ENCODE peak calls at places on chromosomes 13 and 19, in four cellular contexts. O is DND-41; X is naive thymus-derived CD4-positive, alpha-beta T cell; W is tibial artery. G is an unnamed sample. For H3K4me1 and H3K36me3, the result is how much of the 10 kb centered on the place peaks cover.

GRCh38 chr13:107202371-107203023 is 634.6 kb upstream of the ARGLU1 start:
- DNase-seq in O (no peak), X (no peak), W (no peak), G (no peak)

GRCh38 chr13:42396501-42396900 is 124.5 kb downstream of the AKAP11 start:
- DNase-seq in O (no peak), X (peak), W (no peak), G (peak)

GRCh38 chr13:50393641-50394040 is 378.4 kb downstream of the KCNRG start:
- DNase-seq in O (no peak), X (no peak), W (no peak), G (no peak)

GRCh38 chr13:26425439-26426358 is 131.8 kb upstream of the WASF3 start:
- DNase-seq in O (no peak), X (no peak), W (no peak), G (no peak)

GRCh38 chr19:3549816-3550215 is 7.6 kb downstream of the MFSD12 start:
- DNase-seq in O (no peak), X (no peak), W (no peak), G (no peak)

GRCh38 chr19:36605101-36605838 is at the start of gene ZNF382:
- DNase-seq in O (peak), X (peak), W (peak), G (peak)

GRCh38 chr19:40214936-40215335 is 3.2 kb downstream of the TTC9B start:
- DNase-seq in O (no peak), X (no peak), W (no peak), G (no peak)

GRCh38 chr19:17910776-17911360 is 21.9 kb upstream of the CCDC124 start:
- DNase-seq in O (no peak), X (no peak), W (no peak), G (no peak)

GRCh38 chr13:80361883-80362327 is 21.0 kb upstream of the SPRY2 start:
- DNase-seq in O (no peak), X (no peak), W (no peak), G (no peak)

GRCh38 chr19:35935911-35936737 is at the start of gene LRFN3:
- DNase-seq in O (peak), X (no peak), W (peak), G (peak)

GRCh38 chr13:52600666-52601065 is 41.6 kb upstream of the HNRNPA1L2 start:
- DNase-seq in O (no peak), X (no peak), W (no peak), G (no peak)

GRCh38 chr13:114275309-114275708 is 6.1 kb upstream of the UPF3A start:
- DNase-seq in O (no peak), X (no peak), W (no peak), G (no peak)

GRCh38 chr13:63124863-63125262 is 1709.2 kb upstream of the PCDH20 start:
- DNase-seq in O (no peak), X (no peak), W (no peak), G (no peak)

GRCh38 chr13:94331281-94331680 is 148.2 kb downstream of the DCT start:
- DNase-seq in O (no peak), X (no peak), W (no peak), G (no peak)

GRCh38 chr13:56561327-56561726 is 579.4 kb upstream of the PRR20A start:
- DNase-seq in O (no peak), X (no peak), W (no peak), G (no peak)

GRCh38 chr19:3033595-3034193 is 4.6 kb upstream of the TLE2 start:
- DNase-seq in O (no peak), X (no peak), W (no peak), G (no peak)

GRCh38 chr19:3819989-3820388 is 33.8 kb upstream of the MATK start:
- DNase-seq in O (no peak), X (no peak), W (no peak), G (no peak)

GRCh38 chr19:51320258-51320657 is 8.8 kb downstream of the IGLON5 start:
- DNase-seq in O (no peak), X (no peak), W (no peak), G (no peak)

GRCh38 chr19:33750587-33751385 is 45.9 kb upstream of the KCTD15 start:
- DNase-seq in O (no peak), X (no peak), W (no peak), G (no peak)

GRCh38 chr13:42110410-42111155 is 62.1 kb downstream of the DGKH start:
- DNase-seq in O (peak), X (peak), W (no peak), G (peak)

DNA sequence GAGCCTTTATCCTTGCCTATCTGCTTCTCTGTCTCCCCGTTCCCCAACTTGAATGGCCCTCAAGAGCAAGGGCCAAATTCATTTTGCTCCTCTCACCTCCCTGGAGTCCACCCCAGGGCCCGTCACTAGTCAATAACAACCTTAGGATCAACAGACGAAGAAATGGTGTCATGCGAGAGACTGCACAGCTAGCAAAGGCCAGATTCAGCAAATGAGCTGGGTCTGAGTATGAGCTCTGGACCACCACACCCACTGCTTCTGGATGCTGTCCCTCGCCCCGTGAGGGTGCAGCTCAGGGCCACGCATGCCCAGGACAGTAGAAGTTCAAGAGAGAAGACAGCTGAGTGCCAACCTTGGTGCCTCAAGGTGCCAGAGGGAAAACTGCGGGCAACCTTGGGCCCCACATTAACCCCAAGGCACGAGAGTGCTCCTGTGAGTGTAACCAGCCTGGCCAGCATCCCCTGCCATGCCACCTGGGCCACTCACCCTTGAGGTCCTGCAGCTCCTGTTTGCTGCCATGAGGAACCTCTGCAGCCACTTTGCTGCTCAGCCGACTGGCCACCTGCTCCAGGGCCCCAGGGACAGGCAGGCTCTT is 11.8 kb upstream of the AKAP8L start:
- DNase-seq in O (no peak), X (no peak), W (no peak), G (no peak)
- H3K4me3 ChIP-seq in O (peak), X (no peak), W (peak), G (no peak)

DNA sequence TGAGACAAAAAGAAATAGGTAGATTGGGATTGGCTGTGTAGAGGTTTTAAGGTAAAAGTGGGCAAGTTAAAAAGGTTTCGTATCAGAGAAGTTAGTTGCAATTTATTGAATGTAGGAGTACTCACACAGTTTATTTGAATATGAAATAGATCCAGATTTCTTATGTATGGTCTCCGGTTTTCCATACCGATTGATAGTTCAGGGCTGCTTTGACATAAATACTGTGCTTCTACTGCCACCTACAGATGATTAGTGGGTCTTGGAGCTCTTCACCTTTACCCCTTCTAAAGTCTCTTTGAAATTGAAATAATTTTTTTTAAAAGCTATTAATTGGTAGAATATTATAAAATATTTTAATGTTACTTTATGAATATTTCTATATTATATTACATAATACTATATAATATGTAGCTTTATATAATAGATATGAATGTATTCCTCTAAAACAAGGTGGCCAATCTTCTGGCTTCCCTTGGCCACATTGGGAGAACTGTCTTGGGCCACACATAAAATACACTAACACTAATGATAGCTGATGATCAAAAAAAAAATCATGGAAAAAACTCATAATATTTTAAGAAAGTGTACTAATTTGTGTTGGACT is 7.7 kb upstream of the GPR18 start:
- DNase-seq in O (no peak), X (peak), W (no peak), G (peak)
- H3K4me1 ChIP-seq in O (under half), X (under half), W (under half), G (under half)

DNA sequence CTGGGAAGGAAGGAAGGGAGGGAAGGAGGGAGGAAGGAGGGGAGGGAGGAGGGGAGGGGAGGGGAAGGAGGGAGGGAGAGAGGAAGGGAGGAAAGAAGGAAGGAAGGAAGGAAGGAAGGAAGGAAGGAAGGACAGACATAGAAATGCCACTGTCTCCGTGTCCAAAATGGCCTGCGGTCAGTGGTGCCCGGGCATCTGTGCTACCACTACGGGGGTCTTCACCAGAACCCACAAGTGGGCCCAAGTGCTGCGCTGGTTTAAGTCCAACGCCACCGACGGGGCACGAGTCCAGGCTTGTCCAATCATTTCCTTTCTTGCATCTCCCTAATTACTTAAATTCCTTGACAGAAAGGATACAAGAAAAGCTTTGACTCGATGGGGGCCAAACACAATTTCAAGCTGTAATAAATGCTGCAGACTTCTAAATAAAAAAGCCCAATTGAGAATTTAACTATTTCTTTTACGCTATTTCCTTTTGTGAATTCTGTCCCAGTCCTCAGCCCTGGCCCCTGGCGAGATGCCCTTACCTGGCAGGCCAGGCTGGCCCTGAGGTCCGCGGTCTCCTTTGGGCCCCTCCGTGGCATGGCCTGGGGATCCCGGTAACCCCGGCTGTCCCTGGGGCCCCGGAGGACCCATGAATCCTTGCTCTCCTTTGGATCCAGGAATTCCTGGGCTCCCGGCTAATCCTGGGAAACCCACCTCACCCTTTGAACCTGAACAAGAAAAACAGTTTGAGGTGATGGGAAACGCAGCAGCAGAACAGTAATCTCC is 136.8 kb downstream of the COL4A1 start:
- DNase-seq in O (no peak), X (no peak), W (no peak), G (no peak)
- H3K36me3 ChIP-seq in O (under half), X (under half), W (half or more), G (under half)

DNA sequence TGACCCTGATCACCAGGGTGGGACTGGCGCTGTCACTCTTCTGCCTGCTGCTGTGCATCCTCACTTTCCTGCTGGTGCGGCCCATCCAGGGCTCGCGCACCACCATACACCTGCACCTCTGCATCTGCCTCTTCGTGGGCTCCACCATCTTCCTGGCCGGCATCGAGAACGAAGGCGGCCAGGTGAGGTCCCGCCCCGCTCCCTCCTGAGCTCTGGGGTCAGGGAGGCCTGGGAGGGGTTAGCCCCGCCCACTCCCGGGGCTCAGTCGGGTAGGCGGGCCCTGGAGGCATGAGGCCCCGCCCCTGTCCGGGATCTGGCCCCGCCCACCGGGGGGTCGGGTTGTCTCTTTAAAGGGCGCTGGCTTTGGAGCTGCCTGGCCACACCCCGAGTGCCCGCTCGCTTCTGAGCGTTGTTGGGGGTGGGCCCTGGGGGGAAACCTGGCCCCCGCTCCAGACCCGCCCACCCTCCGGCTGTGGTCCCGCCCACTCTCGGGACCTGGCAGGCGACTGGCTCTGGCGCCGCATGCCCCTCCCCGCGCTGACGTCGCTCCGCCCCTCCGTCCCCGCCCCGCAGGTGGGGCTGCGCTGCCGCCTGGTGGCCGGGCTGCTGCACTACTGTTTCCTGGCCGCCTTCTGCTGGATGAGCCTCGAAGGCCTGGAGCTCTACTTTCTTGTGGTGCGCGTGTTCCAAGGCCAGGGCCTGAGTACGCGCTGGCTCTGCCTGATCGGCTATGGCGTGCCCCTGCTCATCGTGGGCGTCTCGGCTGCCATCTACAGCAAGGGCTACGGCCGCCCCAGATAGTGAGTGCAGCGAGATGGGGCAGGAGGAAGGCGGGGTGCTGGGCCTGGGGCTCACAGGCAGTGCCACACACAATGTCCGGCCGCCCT is 13.1 kb downstream of the DDX39A start:
- DNase-seq in O (peak), X (peak), W (peak), G (peak)
- H3K4me3 ChIP-seq in O (no peak), X (no peak), W (peak), G (no peak)

GRCh38 chr13:98998831-98999634 is 21.2 kb upstream of the DOCK9 start:
- DNase-seq in O (peak), X (peak), W (no peak), G (peak)
- H3K4me1 ChIP-seq in O (half or more), X (under half), W (under half), G (half or more)

GRCh38 chr13:110431851-110432294 is 124.8 kb downstream of the COL4A2 start:
- DNase-seq in O (no peak), X (no peak), W (peak), G (no peak)
- H3K36me3 ChIP-seq in O (under half), X (under half), W (half or more), G (under half)

DNA sequence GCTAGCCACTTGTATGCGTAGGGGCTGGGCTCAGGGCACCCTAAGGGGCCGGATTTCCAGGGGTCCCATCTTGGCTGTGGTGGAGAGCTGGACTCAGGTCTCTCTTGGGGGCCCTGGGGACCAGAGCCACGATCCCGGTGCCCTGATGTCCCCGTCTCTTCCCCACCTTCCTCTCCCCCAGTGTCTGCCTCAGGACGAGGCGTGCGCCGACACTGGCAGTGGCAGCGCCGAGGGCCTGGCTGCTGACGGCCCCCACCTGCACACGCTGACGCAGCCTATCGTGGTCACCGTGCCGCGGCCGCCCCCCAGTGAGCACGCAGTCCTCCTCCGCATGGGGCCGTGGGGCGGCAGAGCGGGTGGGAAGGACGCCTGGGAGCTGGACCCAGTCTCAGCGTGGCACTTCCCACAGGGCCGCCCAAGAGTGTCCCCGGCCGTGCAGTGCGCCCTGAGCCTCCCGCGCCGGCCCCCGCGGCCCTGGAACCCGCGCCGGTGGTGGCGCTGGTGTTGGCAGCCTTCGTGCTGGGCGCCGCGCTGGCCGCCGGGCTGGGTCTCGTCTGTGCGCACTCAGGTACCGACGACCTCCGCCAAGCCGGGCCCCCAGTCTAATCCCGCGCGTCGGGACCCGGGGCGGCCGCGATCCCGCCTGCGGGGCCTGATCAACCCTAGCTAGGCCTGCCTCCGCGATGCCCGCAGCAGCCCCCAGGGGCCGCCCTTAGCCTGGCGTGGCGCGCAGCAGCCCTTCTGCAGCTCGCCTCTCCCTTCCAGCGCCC is 2.7 kb upstream of the SNAPC2 start:
- DNase-seq in O (no peak), X (peak), W (peak), G (peak)
- H3K4me3 ChIP-seq in O (no peak), X (peak), W (peak), G (peak)